ENCODE peak calls at places on chromosomes 16 and 17, in seven cellular contexts. E, W, M, K, Y, Q and L are unnamed samples.

GRCh38 chr16:728131-728889 is 1.4 kb downstream of the HAGHL start:
- DNase-seq in Y (peak; percentile 53), E (peak; percentile 81), K (peak; percentile 84), W (no peak), M (peak; percentile 88), Q (peak; percentile 40), L (peak; percentile 75)

GRCh38 chr17:82767041-82767754 is 15.3 kb downstream of the TBCD start:
- DNase-seq in W (no peak), K (peak; percentile 80), Q (peak; percentile 59), M (no peak), E (peak; percentile 54), Y (no peak), L (peak; percentile 39)

GRCh38 chr17:29111816-29112499 is 68.2 kb downstream of the MYO18A start:
- DNase-seq in M (peak; percentile 29), K (peak; percentile 76), Y (peak; percentile 57), Q (peak; percentile 75), E (peak; percentile 75), W (peak; percentile 57), L (peak; percentile 81)

GRCh38 chr16:66598111-66598510 is 6.4 kb upstream of the CMTM3 start:
- DNase-seq in M (no peak), Q (no peak), Y (no peak), E (no peak), K (no peak), W (no peak), L (no peak)

GRCh38 chr17:38325221-38325851 is 18.4 kb downstream of the GPR179 start:
- DNase-seq in M (no peak), E (no peak), Y (no peak), K (no peak), Q (no peak), W (no peak), L (no peak)

GRCh38 chr16:72246423-72246822 is 74.5 kb upstream of the PMFBP1 start:
- DNase-seq in W (no peak), K (no peak), Y (no peak), E (no peak), Q (no peak), M (no peak), L (no peak)

GRCh38 chr16:20904507-20905079 is 4.0 kb downstream of the LYRM1 start:
- DNase-seq in K (no peak), Q (no peak), Y (no peak), M (peak; percentile 98), W (no peak), E (no peak), L (no peak)

GRCh38 chr17:63276376-63276775 is 169.7 kb downstream of the CYB561 start:
- DNase-seq in Y (no peak), E (no peak), W (no peak), Q (no peak), K (no peak), M (no peak), L (no peak)

GRCh38 chr17:40067710-40068109 is 4.9 kb downstream of the THRA start:
- DNase-seq in W (no peak), Q (no peak), K (no peak), Y (no peak), M (no peak), E (no peak), L (no peak)

GRCh38 chr16:28837672-28838557 is 8.2 kb downstream of the TUFM start:
- DNase-seq in K (no peak), E (no peak), Y (no peak), M (no peak), W (no peak), Q (no peak), L (no peak)

GRCh38 chr17:43418441-43419374 is 19.9 kb downstream of the ARL4D start:
- DNase-seq in M (peak; percentile 85), K (no peak), Y (no peak), Q (no peak), W (peak; percentile 42), E (no peak), L (peak; percentile 55)

GRCh38 chr17:15442316-15443185 is 24.9 kb downstream of the CDRT4 start:
- DNase-seq in W (no peak), Q (no peak), M (no peak), E (no peak), Y (no peak), K (no peak), L (no peak)

GRCh38 chr17:45050680-45051059 is 762 bp downstream of the DCAKD start:
- DNase-seq in M (peak; percentile 30), Q (peak; percentile 31), E (no peak), K (no peak), Y (peak; percentile 28), W (peak; percentile 37), L (no peak)

GRCh38 chr16:3001316-3001715 is 11.4 kb upstream of the CLDN9 start:
- DNase-seq in Y (no peak), W (no peak), K (no peak), Q (no peak), E (no peak), M (no peak), L (no peak)

GRCh38 chr16:71846443-71846842 is 667 bp downstream of the ATXN1L start:
- DNase-seq in E (no peak), W (no peak), Q (no peak), M (no peak), K (peak; percentile 32), Y (no peak), L (peak; percentile 18)

GRCh38 chr17:61009619-61010018 is 332.0 kb downstream of the BCAS3 start:
- DNase-seq in K (no peak), W (no peak), M (no peak), Q (no peak), Y (no peak), E (no peak), L (peak; percentile 56)

GRCh38 chr16:86079185-86079885 is 180.4 kb downstream of the IRF8 start:
- DNase-seq in E (no peak), Q (no peak), Y (no peak), K (no peak), W (no peak), M (no peak), L (no peak)

GRCh38 chr16:67555795-67556212 is 6.5 kb upstream of the CTCF start:
- DNase-seq in M (peak; percentile 32), Q (no peak), K (no peak), W (no peak), E (no peak), Y (no peak), L (no peak)

GRCh38 chr17:27247071-27247957 is 46.6 kb upstream of the WSB1 start:
- DNase-seq in W (peak; percentile 47), E (peak; percentile 44), Y (no peak), K (no peak), Q (no peak), M (peak; percentile 92), L (peak; percentile 73)

GRCh38 chr16:3029499-3030127 is 5.8 kb downstream of the THOC6 start:
- DNase-seq in Q (no peak), Y (peak; percentile 22), K (no peak), M (no peak), W (no peak), E (no peak), L (no peak)

GRCh38 chr17:12983986-12984932 is 33.6 kb downstream of the ELAC2 start:
- DNase-seq in Q (no peak), Y (no peak), K (no peak), W (no peak), E (no peak), M (no peak), L (peak; percentile 90)

GRCh38 chr16:72961115-72961832 is 86.7 kb downstream of the ZFHX3 start:
- DNase-seq in W (peak; percentile 93), Q (no peak), Y (no peak), E (no peak), M (peak; percentile 65), K (no peak), L (no peak)

GRCh38 chr17:65433592-65433991 is 127.9 kb downstream of the AXIN2 start:
- DNase-seq in E (no peak), M (peak; percentile 94), Q (peak; percentile 7), Y (no peak), W (no peak), K (no peak), L (no peak)

GRCh38 chr16:30949655-30950515 is 1.0 kb downstream of the ORAI3 start:
- DNase-seq in M (peak; percentile 78), Q (no peak), W (no peak), Y (no peak), K (no peak), E (no peak), L (peak; percentile 67)

GRCh38 chr17:2172447-2172938 is 117.6 kb downstream of the HIC1 start:
- DNase-seq in E (no peak), Q (no peak), W (peak; percentile 70), K (peak; percentile 32), M (no peak), Y (no peak), L (no peak)

GRCh38 chr16:2085669-2086068 is 37.9 kb downstream of the TSC2 start:
- DNase-seq in Y (no peak), K (no peak), Q (no peak), E (no peak), M (no peak), W (no peak), L (no peak)

GRCh38 chr17:38447502-38448095 is 19.3 kb downstream of the ARHGAP23 start:
- DNase-seq in K (no peak), Q (no peak), W (peak; percentile 41), M (peak; percentile 40), E (no peak), Y (no peak), L (no peak)

GRCh38 chr17:80105762-80106161 is 4.4 kb downstream of the GAA start:
- DNase-seq in K (no peak), Q (no peak), Y (no peak), M (no peak), W (peak; percentile 69), E (no peak), L (no peak)

GRCh38 chr17:44170499-44171201 is at the start of gene ASB16:
- DNase-seq in Q (no peak), E (peak; percentile 63), M (no peak), Y (no peak), W (peak; percentile 60), K (peak; percentile 65), L (peak; percentile 84)

GRCh38 chr17:49574945-49575523 is 637 bp upstream of the NXPH3 start:
- DNase-seq in W (no peak), Q (no peak), E (no peak), K (no peak), M (no peak), Y (no peak), L (peak; percentile 33)

GRCh38 chr17:29572691-29573557 is 4.4 kb downstream of the TP53I13 start:
- DNase-seq in Q (peak; percentile 40), Y (peak; percentile 55), M (no peak), K (peak; percentile 65), W (no peak), E (peak; percentile 63), L (no peak)

GRCh38 chr16:72530434-72530833 is 358.5 kb upstream of the PMFBP1 start:
- DNase-seq in Y (no peak), M (no peak), E (no peak), Q (no peak), K (no peak), W (no peak), L (no peak)

GRCh38 chr16:5176505-5176904 is 78.9 kb upstream of the EEF2KMT start:
- DNase-seq in W (no peak), K (peak; percentile 75), E (no peak), Y (no peak), Q (no peak), M (no peak), L (no peak)